ENCODE peak calls at places on chromosome 14, in eight cellular contexts. Q is AG09309, F is stomach, R is uterus, C is cardiac muscle cell, P is astrocyte of the spinal cord, L is epithelial cell of esophagus, S is IMR-90. M is an unnamed sample.

GRCh38 chr14:75011356-75012097 is 8.8 kb downstream of the EIF2B2 start:
- DNase-seq in P (peak), S (peak), F (no peak), R (no peak), C (peak), Q (peak), L (peak), M (no peak)

GRCh38 chr14:24232121-24232644 is at the start of gene NEDD8:
- DNase-seq in S (peak), Q (peak), P (peak), F (peak), C (peak), R (peak), L (peak), M (peak)

GRCh38 chr14:74346341-74346740 is 1.9 kb upstream of the VRTN start:
- DNase-seq in F (no peak), C (no peak), P (no peak), R (no peak), L (no peak), S (no peak), Q (no peak), M (no peak)

GRCh38 chr14:35696119-35696518 is 113.0 kb downstream of the RALGAPA1 start:
- DNase-seq in P (no peak), S (no peak), F (no peak), R (no peak), C (no peak), Q (no peak), L (no peak), M (no peak)

GRCh38 chr14:38065101-38065762 is 142.5 kb upstream of the SSTR1 start:
- DNase-seq in R (no peak), S (no peak), L (no peak), P (no peak), F (no peak), Q (no peak), C (no peak), M (no peak)

GRCh38 chr14:94423465-94424056 is 29.0 kb downstream of the SERPINA11 start:
- DNase-seq in R (peak), F (peak), Q (peak), C (peak), S (peak), L (peak), P (peak), M (peak)

GRCh38 chr14:75978249-75978731 is 3.5 kb downstream of the TGFB3 start:
- DNase-seq in C (no peak), Q (no peak), L (peak), S (no peak), F (peak), P (no peak), R (peak), M (no peak)

GRCh38 chr14:92505826-92506225 is 7.8 kb upstream of the RIN3 start:
- DNase-seq in C (no peak), S (no peak), P (no peak), Q (no peak), R (no peak), L (no peak), F (no peak), M (no peak)

GRCh38 chr14:53032161-53032803 is 81.4 kb upstream of the FERMT2 start:
- DNase-seq in L (peak), Q (no peak), R (no peak), C (peak), F (no peak), P (peak), S (peak), M (no peak)

DNA sequence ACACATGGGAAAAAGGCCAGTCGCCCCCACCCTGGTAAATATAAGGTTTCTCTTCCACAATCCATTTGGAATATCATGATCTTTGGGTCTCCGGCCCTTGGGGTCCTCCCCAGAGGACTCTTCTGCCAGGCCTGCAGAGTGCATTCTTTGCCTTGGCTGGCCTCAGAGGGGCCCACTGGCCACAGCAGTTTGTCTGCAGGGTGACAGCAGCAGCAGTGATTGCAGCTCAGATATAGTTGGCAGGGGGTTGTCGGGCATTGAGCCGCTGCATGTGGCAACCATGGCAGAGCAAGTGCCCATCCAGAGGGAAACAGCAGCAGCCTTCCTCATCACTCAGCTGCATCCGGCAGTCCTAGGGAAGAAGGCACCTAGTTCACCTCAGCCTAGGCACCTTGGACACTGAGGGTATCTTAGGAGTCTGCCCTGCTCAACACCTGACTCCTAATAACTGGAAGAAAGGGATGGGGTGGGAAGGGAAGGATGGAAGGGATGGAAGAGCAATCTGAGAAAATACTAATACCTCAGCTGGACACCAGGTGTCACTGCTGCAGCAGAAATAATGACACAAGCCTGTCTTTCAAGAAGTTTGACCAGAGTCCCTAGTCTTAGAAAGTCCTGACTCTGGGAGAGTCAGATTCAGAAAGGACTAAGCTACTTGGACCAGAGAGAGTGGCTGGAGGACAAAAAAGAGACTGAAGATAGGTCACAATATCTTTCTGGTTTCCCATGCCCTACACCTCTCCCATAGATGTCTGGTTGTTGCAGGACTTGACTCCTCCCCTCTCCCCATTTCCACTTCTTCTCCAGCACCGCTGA is 8.9 kb downstream of the AJUBA start:
- DNase-seq in S (peak), P (peak), Q (no peak), C (peak), R (no peak), F (peak), L (peak), M (peak)
- TF ChIP-seq CTCF in S (peak), P (peak), Q (peak), C (peak), R (peak), F (peak), L (peak), M (peak)

GRCh38 chr14:90730367-90730766 is 85.9 kb downstream of the TTC7B start:
- DNase-seq in Q (no peak), C (no peak), S (no peak), F (no peak), R (no peak), L (no peak), P (no peak), M (no peak)

GRCh38 chr14:90728951-90729350 is 87.3 kb downstream of the TTC7B start:
- DNase-seq in S (no peak), Q (no peak), L (no peak), C (no peak), P (no peak), F (no peak), R (no peak), M (no peak)

GRCh38 chr14:90722590-90722989 is 93.6 kb downstream of the TTC7B start:
- DNase-seq in F (no peak), S (no peak), P (no peak), Q (no peak), C (no peak), R (no peak), L (no peak), M (no peak)

GRCh38 chr14:90727082-90727481 is 89.1 kb downstream of the TTC7B start:
- DNase-seq in R (no peak), L (no peak), Q (no peak), P (no peak), S (no peak), F (no peak), C (no peak), M (no peak)

DNA sequence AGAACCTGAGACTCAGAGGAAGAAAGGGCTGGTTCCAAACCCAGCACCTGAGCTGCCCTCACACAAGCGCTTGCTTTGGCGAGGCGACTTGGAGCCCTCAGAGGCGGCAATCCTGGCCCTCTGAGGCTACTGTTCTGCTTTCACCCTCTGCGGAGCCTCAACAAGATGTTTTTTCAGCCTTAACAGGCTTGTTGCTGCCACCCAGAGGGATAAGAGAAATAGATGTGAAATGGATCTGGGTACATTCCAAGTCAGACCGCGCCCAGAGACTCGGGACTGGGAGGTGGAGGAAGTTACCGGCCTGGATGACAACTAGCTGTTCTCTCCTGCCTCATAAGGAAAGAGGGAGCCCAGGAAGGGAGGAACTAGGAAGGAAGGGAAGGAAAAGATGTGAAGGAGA is 89.6 kb downstream of the TTC7B start:
- DNase-seq in P (peak), L (peak), Q (no peak), F (peak), S (peak), C (peak), R (peak), M (no peak)
- TF ChIP-seq CTCF in P (peak), L (peak), Q (peak), F (no peak), S (peak), C (peak), R (peak), M (no peak)

GRCh38 chr14:72024043-72024407 is 91.8 kb downstream of the RGS6 start:
- DNase-seq in L (peak), F (peak), C (peak), R (no peak), P (peak), Q (no peak), S (peak), M (no peak)
- TF ChIP-seq CTCF in L (peak), F (peak), C (peak), R (no peak), P (peak), Q (peak), S (peak), M (peak)

GRCh38 chr14:64601571-64601970 is 51.8 kb downstream of the PPP1R36 start:
- DNase-seq in Q (no peak), P (no peak), F (no peak), C (no peak), L (no peak), R (no peak), S (no peak), M (no peak)
- TF ChIP-seq CTCF in Q (no peak), P (no peak), F (no peak), C (no peak), L (no peak), R (no peak), S (no peak), M (no peak)